ENCODE peak calls at places on chromosomes 6 and 20, in eight cellular contexts. I, P, Y, L, U, A, K and J are unnamed samples.

GRCh38 chr20:37511605-37512275 is 9.3 kb upstream of the NNAT start:
- DNase-seq in I (peak; percentile 29), P (peak; percentile 68), Y (peak; percentile 91), L (peak; percentile 67), U (peak; percentile 87), A (no peak), K (no peak), J (peak; percentile 77)

GRCh38 chr20:50900261-50900660 is 31.0 kb downstream of the ADNP start:
- DNase-seq in I (no peak), P (no peak), Y (no peak), L (no peak), U (no peak), A (no peak), K (no peak), J (no peak)

GRCh38 chr20:57416296-57417022 is 25.3 kb downstream of the RBM38 start:
- DNase-seq in I (no peak), P (no peak), Y (no peak), L (no peak), U (no peak), A (no peak), K (no peak), J (no peak)

GRCh38 chr6:153024401-153025017 is 22.0 kb upstream of the MTRF1L start:
- DNase-seq in I (peak; percentile 68), P (no peak), Y (no peak), L (peak; percentile 56), U (peak; percentile 65), A (no peak), K (no peak), J (peak; percentile 84)

GRCh38 chr20:8454137-8454712 is 322.2 kb downstream of the PLCB1 start:
- DNase-seq in I (peak; percentile 88), P (peak; percentile 93), Y (peak; percentile 60), L (peak; percentile 97), U (peak; percentile 97), A (no peak), K (no peak), J (peak; percentile 78)

GRCh38 chr6:165701564-165702354 is 38.7 kb upstream of the PDE10A start:
- DNase-seq in I (no peak), P (no peak), Y (no peak), L (no peak), U (no peak), A (no peak), K (no peak), J (no peak)

GRCh38 chr20:34516874-34517542 is 786 bp downstream of the DYNLRB1 start:
- DNase-seq in I (peak; percentile 58), P (no peak), Y (no peak), L (no peak), U (peak; percentile 64), A (peak; percentile 66), K (no peak), J (peak; percentile 63)

GRCh38 chr20:34637245-34638185 is 39.4 kb downstream of the PIGU start:
- DNase-seq in I (peak; percentile 90), P (peak; percentile 7), Y (peak; percentile 49), L (peak; percentile 80), U (peak; percentile 95), A (no peak), K (no peak), J (peak; percentile 95)

GRCh38 chr6:29947292-29947980 is 5.1 kb downstream of the HLA-A start:
- DNase-seq in I (peak; percentile 22), P (no peak), Y (no peak), L (no peak), U (no peak), A (no peak), K (no peak), J (no peak)

GRCh38 chr6:11810039-11810541 is 31.5 kb upstream of the ADTRP start:
- DNase-seq in I (peak; percentile 78), P (peak; percentile 78), Y (no peak), L (peak; percentile 79), U (peak; percentile 89), A (peak; percentile 81), K (no peak), J (peak; percentile 81)

GRCh38 chr20:3686867-3687321 is 5.1 kb upstream of the ADAM33 start:
- DNase-seq in I (peak; percentile 63), P (peak; percentile 89), Y (no peak), L (peak; percentile 94), U (peak; percentile 97), A (no peak), K (no peak), J (peak; percentile 98)

GRCh38 chr20:63555661-63556381 is 1.9 kb downstream of the FNDC11 start:
- DNase-seq in I (no peak), P (no peak), Y (no peak), L (no peak), U (no peak), A (no peak), K (no peak), J (no peak)

GRCh38 chr6:56714982-56715456 is 72.3 kb upstream of the DST start:
- DNase-seq in I (peak; percentile 89), P (peak; percentile 88), Y (peak; percentile 76), L (peak; percentile 92), U (peak; percentile 87), A (no peak), K (no peak), J (peak; percentile 68)

GRCh38 chr20:36883972-36884535 is 8.1 kb downstream of the TLDC2 start:
- DNase-seq in I (no peak), P (no peak), Y (no peak), L (no peak), U (no peak), A (no peak), K (no peak), J (no peak)

GRCh38 chr6:135488023-135488422 is 9.5 kb downstream of the AHI1 start:
- DNase-seq in I (peak; percentile 43), P (peak; percentile 67), Y (no peak), L (peak; percentile 74), U (peak; percentile 81), A (no peak), K (no peak), J (peak; percentile 73)

GRCh38 chr6:31007694-31008093 is 2.6 kb upstream of the MUC22 start:
- DNase-seq in I (peak; percentile 94), P (peak; percentile 98), Y (peak; percentile 51), L (peak; percentile 93), U (peak; percentile 66), A (no peak), K (no peak), J (peak; percentile 85)

GRCh38 chr6:29723666-29724588 is 693 bp downstream of the HLA-F start:
- DNase-seq in I (no peak), P (no peak), Y (no peak), L (no peak), U (peak; percentile 47), A (peak; percentile 80), K (no peak), J (peak; percentile 60)

GRCh38 chr6:105898286-105898685 is 187.8 kb upstream of the PRDM1 start:
- DNase-seq in I (peak; percentile 58), P (peak; percentile 93), Y (no peak), L (peak; percentile 98), U (peak; percentile 80), A (no peak), K (no peak), J (no peak)

GRCh38 chr20:37363221-37364012 is 17.5 kb downstream of the SRC start:
- DNase-seq in I (no peak), P (no peak), Y (no peak), L (no peak), U (no peak), A (peak; percentile 55), K (no peak), J (no peak)

GRCh38 chr6:21185849-21186478 is 407.6 kb upstream of the SOX4 start:
- DNase-seq in I (no peak), P (no peak), Y (no peak), L (no peak), U (no peak), A (no peak), K (no peak), J (no peak)
- H3K4me1 ChIP-seq in I (no peaks in the 10 kb centered on the region), P (peaks cover 14% of the 10 kb centered on the region), Y (peaks cover under 1% of the 10 kb centered on the region), L (no peaks in the 10 kb centered on the region), U (peaks cover 4% of the 10 kb centered on the region), A (no peaks in the 10 kb centered on the region), K (peaks cover 11% of the 10 kb centered on the region), J (peaks cover 6% of the 10 kb centered on the region)

GRCh38 chr6:167710521-167710920 is 116.2 kb upstream of the AFDN start:
- DNase-seq in I (no peak), P (no peak), Y (no peak), L (no peak), U (no peak), A (no peak), K (peak; percentile 56), J (no peak)

GRCh38 chr6:167711784-167712183 is 114.9 kb upstream of the AFDN start:
- DNase-seq in I (no peak), P (no peak), Y (no peak), L (no peak), U (no peak), A (peak; percentile 23), K (peak; percentile 48), J (no peak)

GRCh38 chr6:167714166-167714565 is 112.5 kb upstream of the AFDN start:
- DNase-seq in I (peak; percentile 7), P (no peak), Y (no peak), L (no peak), U (no peak), A (no peak), K (no peak), J (no peak)

GRCh38 chr6:167713088-167713475 is 113.6 kb upstream of the AFDN start:
- DNase-seq in I (no peak), P (no peak), Y (no peak), L (no peak), U (no peak), A (peak; percentile 12), K (peak; percentile 57), J (no peak)

GRCh38 chr6:167712332-167713087 is 114.2 kb upstream of the AFDN start:
- DNase-seq in I (no peak), P (no peak), Y (no peak), L (no peak), U (no peak), A (no peak), K (peak; percentile 76), J (no peak)
- H3K27me3 ChIP-seq in I (peaks cover 28% of the 10 kb centered on the region), P (peaks cover 9% of the 10 kb centered on the region), Y (peaks cover 3% of the 10 kb centered on the region), L (no peaks in the 10 kb centered on the region), U (no peaks in the 10 kb centered on the region), A (no peaks in the 10 kb centered on the region), K (peaks cover 17% of the 10 kb centered on the region), J (peaks cover 43% of the 10 kb centered on the region)

GRCh38 chr6:33418690-33419291 is 884 bp upstream of the CUTA start:
- DNase-seq in I (peak; percentile 92), P (peak; percentile 25), Y (peak; percentile 42), L (peak; percentile 42), U (no peak), A (no peak), K (no peak), J (no peak)
- H3K4me1 ChIP-seq in I (peaks cover 27% of the 10 kb centered on the region), P (peaks cover 32% of the 10 kb centered on the region), Y (peaks cover 33% of the 10 kb centered on the region), L (peaks cover 19% of the 10 kb centered on the region), U (peaks cover 35% of the 10 kb centered on the region), A (peaks cover 34% of the 10 kb centered on the region), K (peaks cover 56% of the 10 kb centered on the region), J (peaks cover 37% of the 10 kb centered on the region)

GRCh38 chr20:41082306-41082705 is 53.7 kb downstream of the TOP1 start:
- DNase-seq in I (no peak), P (no peak), Y (no peak), L (no peak), U (no peak), A (no peak), K (no peak), J (no peak)

GRCh38 chr20:41081276-41081814 is 52.7 kb downstream of the TOP1 start:
- DNase-seq in I (peak; percentile 50), P (peak; percentile 51), Y (no peak), L (peak; percentile 82), U (peak; percentile 50), A (no peak), K (no peak), J (peak; percentile 36)

GRCh38 chr20:41079066-41079465 is 50.4 kb downstream of the TOP1 start:
- DNase-seq in I (no peak), P (no peak), Y (no peak), L (no peak), U (no peak), A (no peak), K (no peak), J (no peak)

GRCh38 chr20:41078329-41078728 is 49.7 kb downstream of the TOP1 start:
- DNase-seq in I (peak; percentile 70), P (peak; percentile 44), Y (no peak), L (peak; percentile 53), U (peak; percentile 67), A (no peak), K (no peak), J (peak; percentile 89)

GRCh38 chr20:41080866-41081265 is 52.2 kb downstream of the TOP1 start:
- DNase-seq in I (no peak), P (peak; percentile 53), Y (no peak), L (peak; percentile 22), U (peak; percentile 28), A (no peak), K (no peak), J (no peak)
- H3K27me3 ChIP-seq in I (no peaks in the 10 kb centered on the region), P (no peaks in the 10 kb centered on the region), Y (no peaks in the 10 kb centered on the region), L (no peaks in the 10 kb centered on the region), U (no peaks in the 10 kb centered on the region), A (no peaks in the 10 kb centered on the region), K (no peaks in the 10 kb centered on the region), J (no peaks in the 10 kb centered on the region)